ENCODE peak calls at places on chromosomes 5 and 9, in seven cellular contexts. R is SK-N-SH, H is H1, W is HepG2, F is K562, B is HCT116, N is endothelial cell of umbilical vein. G is an unnamed sample.

GRCh38 chr5:73095564-73096238 is 24.7 kb upstream of the TMEM171 start:
- DNase-seq in F (peak), R (no peak), H (no peak), W (no peak), B (no peak), N (no peak), G (no peak)

GRCh38 chr5:139488269-139488668 is 5.7 kb upstream of the STING1 start:
- DNase-seq in W (no peak), F (no peak), R (no peak), H (no peak), N (no peak), B (no peak), G (no peak)

GRCh38 chr5:164256351-164256750 is 750.9 kb downstream of the MAT2B start:
- DNase-seq in W (no peak), H (no peak), B (no peak), N (no peak), F (no peak), R (no peak), G (no peak)

GRCh38 chr9:2385746-2386145 is 235.8 kb upstream of the VLDLR start:
- DNase-seq in F (no peak), N (no peak), H (no peak), R (no peak), W (no peak), B (no peak), G (no peak)

GRCh38 chr5:139745121-139745799 is 50.3 kb upstream of the PSD2 start:
- DNase-seq in F (peak), N (no peak), R (no peak), B (peak), W (no peak), H (peak), G (no peak)

GRCh38 chr9:112034216-112034611 is 137.6 kb downstream of the UGCG start:
- DNase-seq in H (no peak), B (no peak), F (no peak), R (no peak), W (no peak), N (no peak), G (no peak)

GRCh38 chr5:74595143-74595915 is 45.2 kb downstream of the ENC1 start:
- DNase-seq in R (no peak), N (peak), H (no peak), F (peak), W (peak), B (peak), G (peak)

GRCh38 chr5:33367396-33367795 is 73.4 kb upstream of the TARS1 start:
- DNase-seq in F (no peak), H (no peak), N (no peak), R (no peak), W (no peak), B (no peak), G (no peak)

GRCh38 chr9:33223696-33224095 is 16.3 kb upstream of the SPINK4 start:
- DNase-seq in F (no peak), W (no peak), B (no peak), H (no peak), R (no peak), N (peak), G (no peak)

GRCh38 chr5:177457239-177458121 is 10.9 kb downstream of the PRR7 start:
- DNase-seq in W (peak), N (peak), F (peak), R (peak), B (peak), H (peak), G (peak)

GRCh38 chr9:130366888-130367550 is 77.7 kb upstream of the ASS1 start:
- DNase-seq in F (no peak), R (no peak), H (no peak), B (no peak), W (no peak), N (no peak), G (no peak)

GRCh38 chr5:14861123-14861757 is 10.3 kb downstream of the ANKH start:
- DNase-seq in B (no peak), N (no peak), W (no peak), H (no peak), R (no peak), F (no peak), G (no peak)

GRCh38 chr5:158684469-158684868 is 415.2 kb downstream of the EBF1 start:
- DNase-seq in N (no peak), R (no peak), B (no peak), W (no peak), F (no peak), H (no peak), G (no peak)

GRCh38 chr5:68054625-68055024 is 160.9 kb upstream of the PIK3R1 start:
- DNase-seq in R (no peak), N (peak), B (no peak), H (no peak), F (no peak), W (no peak), G (no peak)

GRCh38 chr5:181114844-181115778 is 15.9 kb downstream of the OR2V1 start:
- DNase-seq in R (no peak), F (no peak), N (peak), B (no peak), W (no peak), H (peak), G (peak)

GRCh38 chr9:94864183-94864582 is 137.7 kb downstream of the AOPEP start:
- DNase-seq in N (peak), R (no peak), H (no peak), F (no peak), W (no peak), B (no peak), G (no peak)

GRCh38 chr9:94866770-94867169 is 140.3 kb downstream of the AOPEP start:
- DNase-seq in H (no peak), B (no peak), R (peak), N (no peak), F (no peak), W (no peak), G (no peak)

GRCh38 chr9:94867281-94867841 is 140.9 kb downstream of the AOPEP start:
- DNase-seq in N (peak), F (peak), R (peak), B (peak), H (peak), W (peak), G (peak)

GRCh38 chr9:94864862-94865435 is 138.4 kb downstream of the AOPEP start:
- DNase-seq in W (no peak), N (peak), H (no peak), B (no peak), F (no peak), R (no peak), G (no peak)

DNA sequence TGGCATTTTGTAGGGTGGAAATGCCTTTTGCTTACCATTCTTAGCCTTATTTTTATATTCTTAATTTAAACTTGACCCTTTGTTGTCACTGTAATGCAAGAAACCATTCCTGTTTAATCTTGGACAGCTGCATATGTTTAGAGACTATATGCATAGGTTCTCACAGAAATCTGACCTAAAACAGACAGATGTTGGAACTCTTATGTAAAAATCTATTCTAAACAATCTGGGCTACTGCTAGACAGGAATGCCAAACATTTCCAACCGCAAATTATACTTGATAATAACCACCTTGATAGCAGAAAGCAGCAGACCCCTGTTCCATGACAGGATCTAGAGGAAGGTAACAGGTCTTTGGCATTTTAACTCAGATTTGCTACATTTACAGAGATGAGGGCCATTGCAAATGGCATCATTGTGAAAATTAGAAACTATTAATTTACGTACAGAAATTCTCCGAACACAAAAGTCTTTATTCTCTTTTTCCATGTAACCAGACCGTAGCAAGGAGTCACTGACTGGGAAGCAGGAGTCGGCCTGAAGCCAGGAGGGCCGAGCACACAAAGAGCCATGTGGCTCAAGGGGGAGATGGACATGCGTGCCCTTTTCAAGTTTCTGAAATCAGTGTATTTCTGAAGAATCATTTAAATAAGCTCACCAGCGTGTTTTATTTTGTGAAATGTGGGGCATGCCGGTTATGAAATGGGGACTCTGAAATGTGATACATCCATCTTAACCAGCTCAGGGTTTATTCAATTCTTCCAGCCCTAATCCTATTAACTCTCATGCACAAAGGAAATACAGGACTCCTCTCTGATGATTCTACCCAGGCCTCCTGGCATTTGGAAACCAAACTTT is 139.3 kb downstream of the AOPEP start:
- DNase-seq in R (peak), B (no peak), W (no peak), H (no peak), N (peak), F (no peak), G (no peak)
- H2AFZ ChIP-seq in R (peak), B (no peak), W (no peak), H (no peak), N (peak), F (no peak), G (no peak)

DNA sequence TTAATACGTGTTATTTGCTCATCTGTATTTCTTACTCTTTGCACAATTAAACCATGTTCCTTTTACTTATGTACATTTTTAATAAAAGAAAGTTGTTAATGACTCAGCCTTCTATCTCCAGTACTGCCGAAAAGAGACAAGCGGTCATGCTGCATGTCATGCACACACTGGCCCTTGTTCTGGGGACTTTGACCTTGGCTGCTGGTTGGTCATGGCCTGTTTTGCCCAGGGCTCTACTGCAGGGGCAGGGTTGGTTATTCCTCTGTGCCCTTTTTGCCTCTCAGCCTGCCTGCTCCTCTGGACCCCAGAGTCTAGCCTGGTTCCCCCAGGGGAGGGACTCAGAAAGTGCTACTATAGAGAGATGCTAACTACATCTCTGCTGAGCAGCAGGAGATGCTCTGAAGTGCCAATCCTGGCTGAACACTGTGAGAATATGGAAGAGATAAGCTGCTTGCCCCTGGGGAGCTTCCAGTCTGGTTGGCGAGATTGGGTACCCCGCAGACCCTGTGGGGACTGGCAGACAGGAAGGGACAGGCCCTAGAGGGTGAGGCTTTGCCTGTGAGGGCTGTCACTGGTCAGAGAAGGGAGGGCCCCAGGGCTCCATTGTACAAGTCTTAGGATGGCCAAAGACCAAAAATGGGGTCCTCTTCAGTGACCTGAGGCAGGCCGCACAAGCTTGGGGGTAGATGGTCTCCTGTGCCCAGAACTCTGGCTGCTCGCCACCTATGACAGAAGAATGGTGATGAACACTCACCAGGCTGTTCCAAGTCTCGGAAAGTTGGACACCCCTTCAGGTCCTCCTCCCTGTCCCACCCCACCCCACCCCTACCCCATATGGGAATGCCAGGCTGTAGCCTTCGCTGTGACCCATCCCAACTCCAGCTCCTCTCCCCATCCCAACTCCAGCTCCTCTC is 14.4 kb downstream of the IRF1 start:
- DNase-seq in H (no peak), W (peak), N (no peak), B (no peak), F (no peak), R (no peak), G (no peak)
- TF ChIP-seq CTCF in H (no peak), W (no peak), N (no peak), B (no peak), F (no peak), R (no peak), G (no peak)

GRCh38 chr5:112161392-112161748 is 257.7 kb downstream of the EPB41L4A start:
- DNase-seq in W (no peak), B (no peak), R (no peak), F (no peak), N (no peak), H (no peak), G (no peak)
- TF ChIP-seq POLR2AphosphoS5 in W (peak), B (no peak), R (no peak), F (no peak), N (no peak), H (no peak), G (peak)

GRCh38 chr5:136014976-136015375 is 13.8 kb upstream of the TGFBI start:
- DNase-seq in H (no peak), B (no peak), W (no peak), F (no peak), R (no peak), N (no peak), G (no peak)

GRCh38 chr5:136012041-136012804 is 16.6 kb upstream of the TGFBI start:
- DNase-seq in B (no peak), F (no peak), W (no peak), R (no peak), H (no peak), N (peak), G (no peak)

GRCh38 chr5:136013559-136013958 is 15.2 kb upstream of the TGFBI start:
- DNase-seq in H (no peak), R (no peak), N (no peak), F (no peak), B (no peak), W (no peak), G (no peak)

GRCh38 chr5:136015966-136016365 is 12.8 kb upstream of the TGFBI start:
- DNase-seq in R (no peak), B (no peak), W (no peak), F (no peak), N (no peak), H (no peak), G (no peak)

DNA sequence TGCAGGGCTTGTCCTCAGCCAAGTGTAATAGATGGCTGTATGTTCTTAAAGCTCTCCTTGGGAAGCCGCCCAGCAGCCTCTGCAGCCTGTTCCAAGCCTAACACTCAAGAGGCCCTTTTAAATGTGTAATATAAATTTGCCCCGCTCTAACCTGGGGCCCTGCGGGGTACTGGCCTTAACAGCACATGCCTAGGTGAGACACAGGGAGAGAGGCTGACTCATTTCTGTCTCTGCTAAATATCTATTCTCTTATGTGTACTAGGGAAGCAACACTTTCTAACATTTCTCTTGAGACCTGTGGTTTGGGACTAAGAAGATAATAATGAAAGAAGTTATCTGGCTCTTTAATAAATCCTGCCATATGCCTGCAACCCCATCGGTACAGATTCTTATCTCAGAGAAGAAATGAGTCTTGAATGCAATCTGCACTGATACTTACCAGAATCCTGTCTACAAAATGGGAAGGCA is 14.7 kb upstream of the TGFBI start:
- DNase-seq in N (no peak), R (no peak), B (no peak), W (no peak), H (no peak), F (no peak), G (no peak)
- H2AFZ ChIP-seq in N (no peak), R (no peak), B (no peak), W (no peak), H (no peak), F (no peak), G (peak)

GRCh38 chr5:57302164-57302563 is 128.3 kb downstream of the GPBP1 start:
- DNase-seq in H (no peak), B (peak), R (no peak), N (peak), W (peak), F (no peak), G (no peak)
- TF ChIP-seq CTCF in H (no peak), B (peak), R (peak), N (no peak), W (no peak), F (no peak), G (peak)

GRCh38 chr9:98192503-98193335 is at the start of gene CORO2A:
- DNase-seq in B (peak), N (peak), R (peak), F (peak), H (peak), W (peak), G (peak)
- TF ChIP-seq POLR2AphosphoS5 in B (peak), N (peak), R (peak), F (peak), H (no peak), W (no peak), G (peak)

GRCh38 chr5:126016256-126016655 is 407.0 kb upstream of the GRAMD2B start:
- DNase-seq in N (no peak), R (peak), H (no peak), W (no peak), F (no peak), B (no peak), G (no peak)

GRCh38 chr5:126020770-126021169 is 402.4 kb upstream of the GRAMD2B start:
- DNase-seq in B (no peak), F (no peak), H (no peak), R (no peak), N (no peak), W (no peak), G (no peak)

GRCh38 chr5:126009566-126009965 is 413.6 kb upstream of the GRAMD2B start:
- DNase-seq in N (no peak), H (peak), R (no peak), B (no peak), W (no peak), F (no peak), G (peak)

GRCh38 chr5:126014691-126015090 is 408.5 kb upstream of the GRAMD2B start:
- DNase-seq in N (no peak), W (no peak), F (no peak), B (no peak), R (no peak), H (no peak), G (no peak)

GRCh38 chr5:126015244-126016054 is 407.8 kb upstream of the GRAMD2B start:
- DNase-seq in R (peak), N (peak), B (no peak), W (no peak), H (no peak), F (no peak), G (no peak)
- H2AFZ ChIP-seq in R (no peak), N (no peak), B (no peak), W (no peak), H (peak), F (no peak), G (peak)